ENCODE peak calls at places on chromosomes 13 and 19, in six cellular contexts. B is PC-3, W is MM.1S, T is HCT116, Q is GM23248, E is mammary epithelial cell. K is an unnamed sample. For H3K36me3, the result is how much of the 10 kb centered on the place peaks cover.

GRCh38 chr19:30555788-30556110 is 183.6 kb downstream of the ZNF536 start:
- DNase-seq in B (no peak), W (no peak), T (no peak), Q (no peak), E (no peak), K (no peak)

GRCh38 chr19:1768918-1769644 is 15.8 kb downstream of the ONECUT3 start:
- DNase-seq in B (no peak), W (no peak), T (no peak), Q (no peak), E (no peak), K (no peak)

GRCh38 chr13:100387416-100387815 is 201.2 kb downstream of the GGACT start:
- DNase-seq in B (no peak), W (no peak), T (no peak), Q (no peak), E (no peak), K (no peak)

GRCh38 chr19:54329476-54330165 is 9.3 kb downstream of the LILRA4 start:
- DNase-seq in B (no peak), W (no peak), T (no peak), Q (no peak), E (no peak), K (no peak)

GRCh38 chr13:113112893-113113845 is 7.6 kb downstream of the F7 start:
- DNase-seq in B (no peak), W (no peak), T (no peak), Q (no peak), E (no peak), K (no peak)

GRCh38 chr13:101258071-101258470 is 158.2 kb downstream of the NALCN start:
- DNase-seq in B (peak), W (peak), T (peak), Q (peak), E (peak), K (peak)

GRCh38 chr13:95677564-95678386 is 836 bp downstream of the DNAJC3 start:
- DNase-seq in B (peak), W (peak), T (no peak), Q (peak), E (peak), K (peak)

GRCh38 chr13:109779876-109780516 is 6.4 kb downstream of the IRS2 start:
- DNase-seq in B (no peak), W (no peak), T (no peak), Q (no peak), E (no peak), K (no peak)

GRCh38 chr19:58097349-58097748 is 682 bp downstream of the ZSCAN18 start:
- DNase-seq in B (no peak), W (no peak), T (no peak), Q (no peak), E (no peak), K (no peak)

GRCh38 chr19:40055049-40055448 is 982 bp downstream of the ZNF780B start:
- DNase-seq in B (no peak), W (no peak), T (no peak), Q (no peak), E (no peak), K (no peak)

GRCh38 chr19:52188822-52189744 is 769 bp upstream of the PPP2R1A start:
- DNase-seq in B (no peak), W (no peak), T (no peak), Q (peak), E (no peak), K (peak)

GRCh38 chr13:30739646-30740642 is 4.6 kb downstream of the ALOX5AP start:
- DNase-seq in B (peak), W (no peak), T (peak), Q (peak), E (peak), K (peak)

GRCh38 chr19:19154768-19155494 is 15.1 kb downstream of the MEF2B start:
- DNase-seq in B (no peak), W (no peak), T (no peak), Q (no peak), E (no peak), K (no peak)

GRCh38 chr19:19157808-19158207 is 12.3 kb downstream of the MEF2B start:
- DNase-seq in B (no peak), W (no peak), T (no peak), Q (no peak), E (no peak), K (no peak)

GRCh38 chr19:19159534-19159933 is 10.5 kb downstream of the MEF2B start:
- DNase-seq in B (no peak), W (no peak), T (no peak), Q (no peak), E (no peak), K (no peak)

GRCh38 chr19:19152668-19153384 is 14.5 kb upstream of the TMEM161A start:
- DNase-seq in B (no peak), W (no peak), T (no peak), Q (no peak), E (no peak), K (no peak)

GRCh38 chr19:19155495-19156219 is 14.4 kb downstream of the MEF2B start:
- DNase-seq in B (no peak), W (no peak), T (no peak), Q (no peak), E (no peak), K (no peak)
- H3K36me3 ChIP-seq in B (under half), W (under half), T (under half), Q (under half), E (under half), K (under half)

GRCh38 chr19:47183579-47183978 is 47.4 kb downstream of the BBC3 start:
- DNase-seq in B (no peak), W (no peak), T (no peak), Q (no peak), E (no peak), K (no peak)

GRCh38 chr19:47187797-47188196 is 43.2 kb downstream of the BBC3 start:
- DNase-seq in B (peak), W (no peak), T (no peak), Q (no peak), E (no peak), K (no peak)

GRCh38 chr19:47188507-47189033 is 42.4 kb downstream of the BBC3 start:
- DNase-seq in B (no peak), W (no peak), T (no peak), Q (no peak), E (no peak), K (no peak)

GRCh38 chr19:47187023-47187655 is 43.9 kb downstream of the BBC3 start:
- DNase-seq in B (no peak), W (no peak), T (no peak), Q (no peak), E (no peak), K (no peak)

GRCh38 chr19:47186337-47187022 is 44.5 kb downstream of the BBC3 start:
- DNase-seq in B (no peak), W (no peak), T (no peak), Q (no peak), E (no peak), K (no peak)
- H3K4me2 ChIP-seq in B (no peak), W (no peak), T (no peak), Q (no peak), E (no peak), K (no peak)

DNA sequence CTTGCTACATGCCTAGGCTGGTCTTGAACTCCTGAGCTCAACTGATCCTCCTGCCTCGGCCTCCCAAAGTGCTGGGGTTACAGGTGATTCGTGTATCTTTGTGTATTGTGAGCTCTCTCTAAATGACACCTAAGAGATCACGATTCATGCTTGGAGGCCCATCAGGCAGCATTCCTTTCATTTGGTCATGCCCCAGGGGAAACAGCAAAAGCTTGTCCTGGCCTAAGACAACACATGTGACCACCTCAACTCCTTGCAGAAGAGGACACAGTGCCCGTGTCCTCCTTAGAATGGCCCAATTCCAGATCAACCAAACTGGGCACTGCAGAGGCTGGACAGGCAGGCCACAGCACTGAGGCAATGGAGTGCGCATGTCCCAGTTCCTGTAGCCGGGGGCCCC is 32.5 kb downstream of the ZC3H4 start:
- DNase-seq in B (peak), W (no peak), T (no peak), Q (peak), E (no peak), K (peak)
- H3K36me3 ChIP-seq in B (under half), W (under half), T (under half), Q (under half), E (under half), K (half or more)

DNA sequence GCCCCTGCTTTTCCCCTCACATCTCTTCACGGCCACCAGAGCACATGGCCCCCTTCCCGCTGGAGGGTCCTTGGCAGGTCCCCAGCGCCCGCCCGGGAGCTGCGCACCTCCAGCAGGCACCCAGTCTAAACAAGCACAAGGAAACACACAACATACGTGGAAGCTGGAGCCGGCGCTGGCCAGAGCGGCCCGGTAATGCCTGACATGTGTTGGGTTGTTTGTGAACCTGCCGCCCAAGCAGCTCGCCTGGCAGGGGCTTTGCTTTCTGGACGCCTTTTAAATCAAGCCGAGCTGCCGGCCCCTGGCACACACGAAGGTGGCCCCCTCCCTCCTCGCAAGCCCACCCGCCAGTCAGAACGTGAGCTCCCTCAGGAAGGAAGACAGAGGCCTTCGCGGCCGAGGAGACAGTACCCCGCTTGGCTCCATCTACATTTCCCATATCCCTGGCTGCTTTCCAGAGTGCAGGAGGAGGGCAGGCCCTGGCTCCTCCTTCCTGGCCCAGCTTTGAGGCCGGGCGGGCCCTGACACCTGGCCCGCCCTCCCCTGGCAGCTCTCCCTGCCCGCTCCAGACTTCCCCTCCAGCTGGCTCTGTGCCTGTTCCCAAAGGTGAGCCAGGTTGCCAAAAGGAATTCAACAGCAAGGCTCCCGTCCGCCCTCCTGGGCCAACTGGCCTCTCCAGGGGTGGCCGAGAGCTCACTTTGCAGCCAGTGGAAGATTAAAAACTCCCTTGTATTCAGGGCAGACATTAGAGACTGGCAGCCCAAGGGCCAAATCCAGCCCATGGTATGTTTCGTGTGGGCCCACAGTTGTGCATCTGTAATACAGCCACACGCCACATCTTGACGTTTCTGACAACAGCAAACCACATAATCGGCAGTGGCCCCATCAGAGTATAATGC is 28.7 kb downstream of the COMP start:
- DNase-seq in B (peak), W (no peak), T (peak), Q (peak), E (peak), K (no peak)
- H3K4me2 ChIP-seq in B (peak), W (no peak), T (peak), Q (no peak), E (peak), K (no peak)